ENCODE peak calls at places on chromosomes 1 and 21, in four cellular contexts. B, V, Y and C are unnamed samples.

GRCh38 chr1:178684542-178685000 is 40.5 kb upstream of the RALGPS2 start:
- DNase-seq in Y (no peak), V (peak; percentile 96), B (no peak), C (no peak)

GRCh38 chr21:45336870-45337269 is 49.2 kb upstream of the POFUT2 start:
- DNase-seq in Y (no peak), V (peak; percentile 33), B (no peak), C (no peak)

GRCh38 chr1:93842750-93843500 is 36.1 kb downstream of the DNTTIP2 start:
- DNase-seq in B (no peak), Y (no peak), V (peak; percentile 75), C (no peak)

GRCh38 chr1:236064674-236065508 is at the start of gene NID1:
- DNase-seq in V (peak; percentile 79), B (no peak), Y (peak; percentile 88), C (no peak)

GRCh38 chr1:59645893-59646292 is 168.9 kb upstream of the HOOK1 start:
- DNase-seq in Y (peak; percentile 81), V (peak; percentile 80), B (no peak), C (no peak)

GRCh38 chr1:185823471-185823870 is 89.3 kb downstream of the HMCN1 start:
- DNase-seq in V (peak; percentile 61), Y (no peak), B (no peak), C (no peak)

GRCh38 chr1:192805832-192806323 is 3.0 kb upstream of the RGS2 start:
- DNase-seq in B (no peak), Y (peak; percentile 50), V (peak; percentile 91), C (peak; percentile 46)

GRCh38 chr1:112956503-112957132 is 622 bp upstream of the SLC16A1 start:
- DNase-seq in V (no peak), B (no peak), Y (no peak), C (no peak)

DNA sequence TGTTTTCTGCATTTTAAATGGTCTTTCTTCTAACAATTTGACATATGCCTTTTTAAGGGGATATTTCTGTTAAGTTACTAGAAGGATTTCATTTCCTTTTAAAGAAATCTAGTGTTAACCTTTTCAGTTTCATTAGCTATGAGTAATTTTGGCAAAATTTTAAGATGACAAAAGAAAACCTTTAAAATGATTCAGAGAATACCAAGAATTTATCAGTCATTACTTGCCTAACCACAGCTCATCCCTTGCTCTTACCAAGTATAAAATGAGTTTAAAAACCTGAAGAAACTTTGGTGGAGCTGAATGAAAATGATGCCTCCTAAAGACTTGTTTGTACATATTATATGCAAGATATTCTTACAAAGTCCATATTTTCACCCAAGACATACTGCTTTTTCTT is 101.7 kb downstream of the NEK7 start:
- DNase-seq in V (peak; percentile 87), Y (no peak), B (peak; percentile 26), C (no peak)
- TF ChIP-seq MXI1 in V (no peak), Y (no peak), B (no peak), C (no peak)

GRCh38 chr1:1406821-1407100 is 332 bp downstream of the MRPL20 start:
- DNase-seq in Y (no peak), V (no peak), B (no peak), C (peak; percentile 16)

GRCh38 chr1:1407101-1407956 is at the start of gene MRPL20:
- DNase-seq in V (peak; percentile 86), B (peak; percentile 66), Y (peak; percentile 98), C (peak; percentile 89)

GRCh38 chr1:1407957-1408318 is 845 bp upstream of the MRPL20 start:
- DNase-seq in Y (no peak), B (no peak), V (no peak), C (no peak)

GRCh38 chr1:1403543-1404112 is 3.5 kb downstream of the MRPL20 start:
- DNase-seq in V (no peak), Y (no peak), B (no peak), C (no peak)

DNA sequence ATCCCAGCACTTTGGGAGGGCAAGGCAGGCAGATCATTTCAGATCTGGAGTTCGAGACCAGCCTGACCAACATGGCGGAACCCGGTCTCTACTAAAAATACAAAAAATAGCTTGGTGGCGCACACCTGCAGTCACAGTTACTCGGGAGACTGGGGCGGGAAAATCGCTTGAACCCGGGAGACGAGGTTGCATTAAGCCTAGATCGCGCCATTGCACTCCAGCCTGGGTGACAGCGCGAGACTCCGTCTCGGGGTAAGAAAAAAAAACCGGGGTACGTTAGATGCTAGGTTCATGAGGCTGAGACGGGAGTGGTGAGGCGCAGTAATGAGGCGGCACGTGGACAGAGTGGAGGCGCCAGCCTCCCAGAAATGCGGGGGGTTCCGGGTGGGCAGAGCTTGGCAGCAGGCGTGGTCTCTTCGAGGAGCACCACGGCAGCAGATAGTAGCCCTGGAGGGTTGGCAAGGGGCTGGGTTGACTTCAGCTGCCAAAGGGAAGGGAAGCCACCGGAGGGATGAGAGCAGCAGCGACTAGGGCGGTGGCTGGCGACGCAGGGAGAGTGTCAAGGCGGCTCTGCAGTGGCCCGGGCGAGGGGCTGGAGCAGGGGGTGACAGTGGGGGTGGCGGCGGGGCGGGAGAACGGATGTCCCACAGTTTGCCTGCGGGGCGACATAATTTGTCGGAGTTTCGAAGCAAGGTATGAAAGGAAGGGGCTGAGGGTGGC is 832 bp downstream of the MRPL20 start:
- DNase-seq in V (no peak), B (no peak), Y (peak; percentile 51), C (peak; percentile 57)
- TF ChIP-seq MXI1 in V (no peak), B (no peak), Y (peak; percentile 49), C (peak; percentile 33)

GRCh38 chr1:30087465-30087864 is 635.9 kb downstream of the MATN1 start:
- DNase-seq in B (no peak), Y (peak; percentile 61), V (no peak), C (no peak)
- TF ChIP-seq MXI1 in B (no peak), Y (no peak), V (no peak), C (no peak)

DNA sequence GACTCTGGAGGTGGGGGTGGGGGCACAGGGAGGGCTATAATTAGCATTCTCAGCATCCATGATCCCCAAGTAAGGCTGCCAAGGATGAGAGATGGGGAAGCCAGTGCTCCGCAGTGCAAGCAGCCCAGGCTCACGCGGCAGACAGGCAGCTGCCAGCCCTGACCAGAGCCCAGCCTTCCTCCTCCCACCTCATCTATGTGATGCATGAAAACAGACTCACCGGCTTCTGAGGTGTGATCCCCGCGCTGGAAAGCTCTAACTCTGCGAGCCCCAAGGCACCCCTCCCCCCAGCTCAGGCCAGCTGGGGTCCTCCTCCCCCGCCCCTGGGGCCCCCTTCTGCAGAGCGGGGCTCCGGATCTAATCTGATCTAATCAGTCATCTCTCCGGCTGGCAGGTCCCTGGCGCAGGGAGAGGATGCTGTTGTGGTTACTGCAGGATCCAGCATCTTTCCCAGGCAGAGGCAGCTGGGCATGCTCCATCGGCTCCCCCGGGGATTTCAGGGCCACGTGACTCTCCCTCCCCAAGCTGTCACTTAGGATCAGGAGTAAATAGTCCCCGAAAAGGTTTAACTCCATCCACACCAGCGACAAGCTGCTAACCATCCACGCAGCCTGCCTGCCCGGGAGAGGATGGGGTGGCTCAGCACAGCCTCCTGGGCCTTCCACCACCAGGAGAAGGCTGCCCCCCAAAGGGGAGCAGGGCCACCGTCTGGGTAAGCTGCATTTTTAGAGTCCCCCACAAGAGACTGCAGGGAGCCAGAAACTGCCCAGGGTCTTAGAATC is at the start of gene PLEKHA6:
- DNase-seq in B (no peak), V (peak; percentile 66), Y (peak; percentile 82), C (peak; percentile 42)
- TF ChIP-seq MXI1 in B (no peak), V (peak; percentile 74), Y (peak; percentile 98), C (no peak)

GRCh38 chr1:214438530-214438929 is 112.9 kb downstream of the PTPN14 start:
- DNase-seq in Y (no peak), B (no peak), V (no peak), C (no peak)
- TF ChIP-seq MXI1 in Y (no peak), B (no peak), V (no peak), C (no peak)

GRCh38 chr1:65679773-65680172 is 112.9 kb upstream of the PDE4B start:
- DNase-seq in Y (no peak), B (no peak), V (no peak), C (no peak)

GRCh38 chr1:65681101-65681500 is 111.6 kb upstream of the PDE4B start:
- DNase-seq in Y (no peak), V (peak; percentile 70), B (no peak), C (no peak)
- TF ChIP-seq MXI1 in Y (no peak), V (no peak), B (no peak), C (no peak)